ENCODE peak calls at places on chromosomes 5 and 9, in nine cellular contexts. One of them, this sample, is unnamed.
A peak's percentile ranks its signal among the peaks of the same experiment; 100 is the strongest.

GRCh38 chr5:145797336-145797735 is 37.8 kb downstream of the PRELID2 start:
- DNase-seq in GM12891: no peak
- DNase-seq in GM12892: no peak
- DNase-seq in GM12878: no peak
- DNase-seq in vagina: no peak
- DNase-seq in endothelial cell of umbilical vein: peak; percentile 73
- DNase-seq in HCT116: no peak
- DNase-seq in breast epithelium: no peak
- DNase-seq in transverse colon: no peak
- DNase-seq in this sample: no peak

GRCh38 chr9:86604741-86605140 is 250.5 kb upstream of the TUT7 start:
- DNase-seq in HCT116: no peak
- DNase-seq in vagina: no peak
- DNase-seq in breast epithelium: no peak
- DNase-seq in GM12891: no peak
- DNase-seq in transverse colon: no peak
- DNase-seq in endothelial cell of umbilical vein: no peak
- DNase-seq in GM12892: no peak
- DNase-seq in GM12878: no peak
- DNase-seq in this sample: no peak

GRCh38 chr5:158952951-158953350 is 146.8 kb downstream of the EBF1 start:
- DNase-seq in endothelial cell of umbilical vein: no peak
- DNase-seq in vagina: no peak
- DNase-seq in transverse colon: no peak
- DNase-seq in breast epithelium: no peak
- DNase-seq in GM12878: no peak
- DNase-seq in HCT116: no peak
- DNase-seq in GM12892: no peak
- DNase-seq in GM12891: no peak
- DNase-seq in this sample: no peak

GRCh38 chr5:164422400-164422799 is 917.0 kb downstream of the MAT2B start:
- DNase-seq in endothelial cell of umbilical vein: peak; percentile 43
- DNase-seq in vagina: no peak
- DNase-seq in breast epithelium: no peak
- DNase-seq in HCT116: no peak
- DNase-seq in GM12892: no peak
- DNase-seq in GM12878: no peak
- DNase-seq in GM12891: no peak
- DNase-seq in transverse colon: no peak
- DNase-seq in this sample: no peak

GRCh38 chr5:96633820-96634219 is 28.4 kb upstream of the CAST start:
- DNase-seq in breast epithelium: no peak
- DNase-seq in GM12891: no peak
- DNase-seq in vagina: no peak
- DNase-seq in GM12892: no peak
- DNase-seq in endothelial cell of umbilical vein: no peak
- DNase-seq in GM12878: no peak
- DNase-seq in HCT116: no peak
- DNase-seq in transverse colon: no peak
- DNase-seq in this sample: no peak

GRCh38 chr9:35733109-35733541 is 659 bp downstream of the CREB3 start:
- DNase-seq in GM12892: no peak
- DNase-seq in transverse colon: peak; percentile 47
- DNase-seq in vagina: no peak
- DNase-seq in HCT116: peak; percentile 79
- DNase-seq in GM12891: no peak
- DNase-seq in endothelial cell of umbilical vein: peak; percentile 70
- DNase-seq in GM12878: no peak
- DNase-seq in breast epithelium: no peak
- DNase-seq in this sample: no peak

GRCh38 chr9:2639786-2640185 is 18.2 kb downstream of the VLDLR start:
- DNase-seq in GM12891: no peak
- DNase-seq in endothelial cell of umbilical vein: no peak
- DNase-seq in GM12892: no peak
- DNase-seq in transverse colon: no peak
- DNase-seq in GM12878: no peak
- DNase-seq in breast epithelium: no peak
- DNase-seq in vagina: no peak
- DNase-seq in HCT116: no peak
- DNase-seq in this sample: no peak

GRCh38 chr5:140966293-140967225 is at the start of gene PCDHAC2:
- DNase-seq in endothelial cell of umbilical vein: peak; percentile 62
- DNase-seq in GM12891: no peak
- DNase-seq in transverse colon: no peak
- DNase-seq in GM12892: no peak
- DNase-seq in HCT116: peak; percentile 48
- DNase-seq in breast epithelium: no peak
- DNase-seq in GM12878: no peak
- DNase-seq in vagina: no peak
- DNase-seq in this sample: peak; percentile 65

GRCh38 chr5:75510836-75511434 is 494 bp downstream of the CERT1 start:
- DNase-seq in vagina: no peak
- DNase-seq in GM12891: no peak
- DNase-seq in HCT116: no peak
- DNase-seq in GM12892: no peak
- DNase-seq in breast epithelium: peak; percentile 56
- DNase-seq in transverse colon: peak; percentile 55
- DNase-seq in endothelial cell of umbilical vein: peak; percentile 66
- DNase-seq in GM12878: no peak
- DNase-seq in this sample: peak; percentile 94

GRCh38 chr5:75510417-75510835 is 1.0 kb downstream of the CERT1 start:
- DNase-seq in vagina: no peak
- DNase-seq in HCT116: no peak
- DNase-seq in endothelial cell of umbilical vein: no peak
- DNase-seq in GM12878: no peak
- DNase-seq in breast epithelium: peak; percentile 58
- DNase-seq in GM12892: no peak
- DNase-seq in transverse colon: peak; percentile 43
- DNase-seq in GM12891: no peak
- DNase-seq in this sample: no peak

GRCh38 chr5:75509956-75510355 is 1.5 kb downstream of the CERT1 start:
- DNase-seq in HCT116: no peak
- DNase-seq in vagina: no peak
- DNase-seq in transverse colon: no peak
- DNase-seq in GM12892: no peak
- DNase-seq in GM12891: no peak
- DNase-seq in endothelial cell of umbilical vein: peak; percentile 60
- DNase-seq in breast epithelium: no peak
- DNase-seq in GM12878: no peak
- DNase-seq in this sample: no peak

GRCh38 chr5:75512383-75513074 is 838 bp downstream of the POLK start:
- DNase-seq in GM12891: no peak
- DNase-seq in vagina: no peak
- DNase-seq in transverse colon: no peak
- DNase-seq in breast epithelium: no peak
- DNase-seq in GM12892: no peak
- DNase-seq in GM12878: no peak
- DNase-seq in HCT116: no peak
- DNase-seq in endothelial cell of umbilical vein: no peak
- DNase-seq in this sample: no peak

DNA sequence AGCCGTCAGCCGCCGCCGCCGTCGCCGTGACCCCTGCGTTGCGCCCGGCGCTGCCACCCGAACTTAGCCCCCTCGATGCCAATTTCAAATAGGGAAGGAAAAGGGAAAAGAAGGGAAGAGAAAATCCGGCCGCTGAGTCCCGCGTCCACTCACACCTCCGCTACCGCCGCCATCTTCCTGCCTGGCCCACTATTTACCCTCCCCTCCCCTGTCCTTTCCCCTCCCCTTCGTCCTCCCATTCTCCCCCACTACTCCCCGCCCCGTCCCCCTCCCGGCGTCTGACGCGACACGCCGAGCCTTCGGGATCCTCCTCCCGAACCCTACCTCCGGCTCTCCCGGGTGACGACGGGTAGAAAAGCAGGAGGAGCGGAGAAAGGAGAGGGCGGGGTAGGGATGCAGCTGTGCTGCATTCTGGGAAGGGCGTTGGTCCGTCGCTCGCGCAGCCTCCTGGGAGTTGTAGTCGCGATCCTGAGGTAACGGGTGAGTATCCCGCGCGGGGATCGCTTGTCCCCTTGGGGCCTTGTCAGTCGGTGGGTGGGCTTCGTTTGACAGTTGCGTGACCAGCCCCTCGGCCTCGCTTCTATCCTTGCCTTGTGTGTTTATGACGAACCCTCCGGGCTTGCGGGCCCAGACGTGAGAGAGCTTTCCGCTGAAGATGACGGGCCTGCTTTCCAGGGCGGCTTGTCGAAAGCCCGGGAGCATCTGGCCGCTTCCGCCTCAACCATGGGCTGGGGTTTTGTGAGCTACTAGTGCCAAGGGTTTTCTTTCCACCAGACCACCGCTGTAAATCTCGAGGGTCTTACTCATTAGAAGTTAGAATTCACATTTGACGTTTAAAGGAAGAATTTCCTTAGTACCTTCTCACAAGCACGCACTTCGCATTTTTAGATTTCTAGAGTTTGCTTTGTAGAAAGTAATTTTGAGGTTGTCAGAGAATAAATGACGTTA is at the start of the genes CERT1 and POLK:
- DNase-seq in GM12892: peak; percentile 85
- DNase-seq in vagina: peak; percentile 98
- DNase-seq in GM12891: peak; percentile 82
- DNase-seq in endothelial cell of umbilical vein: peak; percentile 99
- DNase-seq in HCT116: peak; percentile 96
- DNase-seq in GM12878: peak; percentile 96
- DNase-seq in transverse colon: peak; percentile 98
- DNase-seq in breast epithelium: peak; percentile 97
- DNase-seq in this sample: peak; percentile 99
- TF ChIP-seq POLR2A in GM12892: peak; percentile 72
- TF ChIP-seq POLR2A in vagina: peak; percentile 72
- TF ChIP-seq POLR2A in GM12891: peak; percentile 57
- TF ChIP-seq POLR2A in endothelial cell of umbilical vein: peak; percentile 78
- TF ChIP-seq POLR2A in HCT116: peak; percentile 55
- TF ChIP-seq POLR2A in GM12878: peak; percentile 70
- TF ChIP-seq POLR2A in transverse colon: peak; percentile 95
- TF ChIP-seq POLR2A in breast epithelium: peak; percentile 68
- TF ChIP-seq POLR2A in this sample: peak; percentile 56

GRCh38 chr9:120892177-120892747 is 15.3 kb upstream of the PHF19 start:
- DNase-seq in GM12892: no peak
- DNase-seq in GM12878: peak; percentile 94
- DNase-seq in breast epithelium: no peak
- DNase-seq in transverse colon: no peak
- DNase-seq in GM12891: no peak
- DNase-seq in endothelial cell of umbilical vein: no peak
- DNase-seq in vagina: no peak
- DNase-seq in HCT116: no peak
- DNase-seq in this sample: no peak

GRCh38 chr9:120893585-120893857 is 16.5 kb upstream of the PHF19 start:
- DNase-seq in transverse colon: no peak
- DNase-seq in GM12892: no peak
- DNase-seq in GM12878: no peak
- DNase-seq in vagina: no peak
- DNase-seq in endothelial cell of umbilical vein: no peak
- DNase-seq in HCT116: no peak
- DNase-seq in GM12891: no peak
- DNase-seq in breast epithelium: no peak
- DNase-seq in this sample: no peak

GRCh38 chr9:120891255-120891954 is 14.4 kb upstream of the PHF19 start:
- DNase-seq in GM12878: no peak
- DNase-seq in transverse colon: no peak
- DNase-seq in vagina: no peak
- DNase-seq in endothelial cell of umbilical vein: no peak
- DNase-seq in GM12891: no peak
- DNase-seq in breast epithelium: no peak
- DNase-seq in GM12892: no peak
- DNase-seq in HCT116: no peak
- DNase-seq in this sample: no peak

GRCh38 chr9:120893917-120894316 is 16.9 kb upstream of the PHF19 start:
- DNase-seq in GM12892: no peak
- DNase-seq in endothelial cell of umbilical vein: no peak
- DNase-seq in breast epithelium: no peak
- DNase-seq in GM12878: no peak
- DNase-seq in GM12891: no peak
- DNase-seq in vagina: no peak
- DNase-seq in transverse colon: no peak
- DNase-seq in HCT116: no peak
- DNase-seq in this sample: no peak

GRCh38 chr9:120892748-120893584 is 16.0 kb upstream of the PHF19 start:
- DNase-seq in vagina: no peak
- DNase-seq in GM12892: peak; percentile 57
- DNase-seq in HCT116: no peak
- DNase-seq in breast epithelium: no peak
- DNase-seq in transverse colon: no peak
- DNase-seq in endothelial cell of umbilical vein: peak; percentile 96
- DNase-seq in GM12878: no peak
- DNase-seq in GM12891: no peak
- DNase-seq in this sample: no peak
- TF ChIP-seq POLR2AphosphoS5 in vagina: peak; percentile 30
- TF ChIP-seq POLR2AphosphoS5 in GM12892: peak; percentile 68
- TF ChIP-seq POLR2AphosphoS5 in HCT116: no peak
- TF ChIP-seq POLR2AphosphoS5 in breast epithelium: no peak
- TF ChIP-seq POLR2AphosphoS5 in transverse colon: no peak
- TF ChIP-seq POLR2AphosphoS5 in endothelial cell of umbilical vein: peak; percentile 97
- TF ChIP-seq POLR2AphosphoS5 in GM12878: peak; percentile 58
- TF ChIP-seq POLR2AphosphoS5 in GM12891: peak; percentile 79
- TF ChIP-seq POLR2AphosphoS5 in this sample: peak; percentile 72

GRCh38 chr9:128108784-128109709 is 18.5 kb downstream of the PTGES2 start:
- DNase-seq in transverse colon: peak; percentile 52
- DNase-seq in GM12892: peak; percentile 6
- DNase-seq in breast epithelium: no peak
- DNase-seq in vagina: no peak
- DNase-seq in GM12891: no peak
- DNase-seq in GM12878: no peak
- DNase-seq in HCT116: no peak
- DNase-seq in endothelial cell of umbilical vein: no peak
- DNase-seq in this sample: no peak

GRCh38 chr9:128106181-128106939 is 21.2 kb downstream of the PTGES2 start:
- DNase-seq in breast epithelium: no peak
- DNase-seq in GM12878: no peak
- DNase-seq in GM12891: no peak
- DNase-seq in endothelial cell of umbilical vein: no peak
- DNase-seq in HCT116: no peak
- DNase-seq in GM12892: no peak
- DNase-seq in transverse colon: no peak
- DNase-seq in vagina: no peak
- DNase-seq in this sample: peak; percentile 67

GRCh38 chr9:128106940-128107259 is 20.6 kb downstream of the PTGES2 start:
- DNase-seq in GM12878: no peak
- DNase-seq in endothelial cell of umbilical vein: no peak
- DNase-seq in HCT116: no peak
- DNase-seq in transverse colon: no peak
- DNase-seq in vagina: no peak
- DNase-seq in GM12891: no peak
- DNase-seq in breast epithelium: no peak
- DNase-seq in GM12892: no peak
- DNase-seq in this sample: peak; percentile 68

GRCh38 chr9:128107260-128107970 is 20.1 kb downstream of the PTGES2 start:
- DNase-seq in GM12891: no peak
- DNase-seq in endothelial cell of umbilical vein: no peak
- DNase-seq in vagina: no peak
- DNase-seq in transverse colon: no peak
- DNase-seq in breast epithelium: no peak
- DNase-seq in GM12878: no peak
- DNase-seq in HCT116: no peak
- DNase-seq in GM12892: no peak
- DNase-seq in this sample: peak; percentile 51

DNA sequence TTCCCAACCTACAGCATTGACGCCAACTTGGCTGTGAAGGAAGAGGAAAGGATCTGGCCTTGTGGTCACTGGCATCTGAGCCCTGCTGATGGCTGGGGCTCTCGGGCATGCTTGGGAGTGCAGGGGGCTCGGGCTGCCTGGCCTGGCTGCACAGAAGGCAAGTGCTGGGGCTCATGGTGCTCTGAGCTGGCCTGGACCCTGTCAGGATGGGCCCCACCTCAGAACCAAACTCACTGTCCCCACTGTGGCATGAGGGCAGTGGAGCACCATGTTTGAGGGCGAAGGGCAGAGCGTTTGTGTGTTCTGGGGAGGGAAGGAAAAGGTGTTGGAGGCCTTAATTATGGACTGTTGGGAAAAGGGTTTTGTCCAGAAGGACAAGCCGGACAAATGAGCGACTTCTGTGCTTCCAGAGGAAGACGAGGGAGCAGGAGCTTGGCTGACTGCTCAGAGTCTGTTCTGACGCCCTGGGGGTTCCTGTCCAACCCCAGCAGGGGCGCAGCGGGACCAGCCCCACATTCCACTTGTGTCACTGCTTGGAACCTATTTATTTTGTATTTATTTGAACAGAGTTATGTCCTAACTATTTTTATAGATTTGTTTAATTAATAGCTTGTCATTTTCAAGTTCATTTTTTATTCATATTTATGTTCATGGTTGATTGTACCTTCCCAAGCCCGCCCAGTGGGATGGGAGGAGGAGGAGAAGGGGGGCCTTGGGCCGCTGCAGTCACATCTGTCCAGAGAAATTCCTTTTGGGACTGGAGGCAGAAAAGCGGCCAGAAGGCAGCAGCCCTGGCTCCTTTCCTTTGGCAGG is 19.4 kb downstream of the PTGES2 start:
- DNase-seq in breast epithelium: no peak
- DNase-seq in vagina: no peak
- DNase-seq in GM12891: no peak
- DNase-seq in transverse colon: no peak
- DNase-seq in endothelial cell of umbilical vein: no peak
- DNase-seq in GM12878: no peak
- DNase-seq in HCT116: no peak
- DNase-seq in GM12892: no peak
- DNase-seq in this sample: peak; percentile 57
- TF ChIP-seq POLR2A in breast epithelium: no peak
- TF ChIP-seq POLR2A in vagina: no peak
- TF ChIP-seq POLR2A in GM12891: no peak
- TF ChIP-seq POLR2A in transverse colon: no peak
- TF ChIP-seq POLR2A in endothelial cell of umbilical vein: no peak
- TF ChIP-seq POLR2A in GM12878: peak; percentile 48
- TF ChIP-seq POLR2A in HCT116: no peak
- TF ChIP-seq POLR2A in GM12892: no peak
- TF ChIP-seq POLR2A in this sample: no peak

DNA sequence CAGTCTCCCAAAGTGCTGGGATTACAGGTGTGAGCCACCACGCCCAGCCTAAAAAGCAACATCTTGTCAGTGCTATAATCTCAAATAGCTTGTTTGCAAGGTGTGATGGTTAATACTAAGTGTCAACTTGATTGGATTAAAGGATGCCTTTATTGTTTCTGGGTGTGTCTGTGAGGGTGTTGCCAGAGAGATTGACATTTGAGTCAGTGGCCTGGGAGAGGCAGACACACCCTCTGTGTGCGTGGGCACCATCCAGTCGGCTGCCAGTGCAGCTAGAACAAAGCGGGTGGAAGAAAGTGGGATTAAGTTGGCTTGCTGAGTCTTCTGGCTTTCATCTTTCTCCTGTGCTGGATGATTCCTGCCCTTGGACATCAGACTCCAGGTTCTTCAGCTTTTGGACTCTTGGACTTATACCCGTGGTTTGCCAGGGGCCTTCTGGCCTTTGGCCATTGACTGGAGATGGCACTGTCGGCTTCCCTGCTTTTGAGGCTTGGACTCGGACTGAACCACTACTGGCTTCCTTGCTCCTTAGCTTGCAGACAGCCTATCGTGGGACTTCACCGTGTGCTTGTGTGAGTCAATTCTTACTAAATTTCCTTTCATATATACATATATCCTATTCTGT is 28.2 kb downstream of the TARS1 start:
- DNase-seq in vagina: no peak
- DNase-seq in HCT116: no peak
- DNase-seq in transverse colon: no peak
- DNase-seq in endothelial cell of umbilical vein: no peak
- DNase-seq in GM12891: no peak
- DNase-seq in GM12878: no peak
- DNase-seq in breast epithelium: no peak
- DNase-seq in GM12892: no peak
- DNase-seq in this sample: no peak
- TF ChIP-seq POLR2AphosphoS5 in vagina: no peak
- TF ChIP-seq POLR2AphosphoS5 in HCT116: no peak
- TF ChIP-seq POLR2AphosphoS5 in transverse colon: no peak
- TF ChIP-seq POLR2AphosphoS5 in endothelial cell of umbilical vein: no peak
- TF ChIP-seq POLR2AphosphoS5 in GM12891: peak; percentile 35
- TF ChIP-seq POLR2AphosphoS5 in GM12878: no peak
- TF ChIP-seq POLR2AphosphoS5 in breast epithelium: no peak
- TF ChIP-seq POLR2AphosphoS5 in GM12892: no peak
- TF ChIP-seq POLR2AphosphoS5 in this sample: no peak